ENCODE peak calls at places on chromosomes 6 and 20, in ten cellular contexts. N, V, F, Y, A, O, X, H, S and L are unnamed samples.

GRCh38 chr20:10314198-10314597 is 95.6 kb downstream of the SNAP25 start:
- DNase-seq in N (no peak), V (no peak), F (peak), Y (no peak), A (no peak), O (no peak), X (no peak), H (no peak), S (no peak), L (no peak)

GRCh38 chr6:89790403-89790802 is 29.2 kb downstream of the MDN1 start:
- DNase-seq in N (no peak), V (no peak), F (no peak), Y (no peak), A (no peak), O (no peak), X (no peak), H (no peak), S (no peak), L (no peak)

GRCh38 chr6:140318408-140318807 is 944.0 kb upstream of the CITED2 start:
- DNase-seq in N (no peak), V (no peak), F (no peak), Y (no peak), A (no peak), O (no peak), X (no peak), H (no peak), S (no peak), L (no peak)

GRCh38 chr20:11409526-11409925 is 508.2 kb upstream of the BTBD3 start:
- DNase-seq in N (no peak), V (no peak), F (no peak), Y (no peak), A (no peak), O (no peak), X (peak), H (no peak), S (no peak), L (no peak)

GRCh38 chr6:93474733-93475179 is 55.4 kb upstream of the EPHA7 start:
- DNase-seq in N (no peak), V (peak), F (no peak), Y (no peak), A (no peak), O (no peak), X (no peak), H (no peak), S (no peak), L (no peak)

GRCh38 chr6:144555078-144555477 is 269.9 kb downstream of the UTRN start:
- DNase-seq in N (no peak), V (no peak), F (no peak), Y (no peak), A (no peak), O (no peak), X (no peak), H (no peak), S (no peak), L (no peak)

GRCh38 chr6:84094050-84094435 is 60.5 kb downstream of the MRAP2 start:
- DNase-seq in N (no peak), V (no peak), F (no peak), Y (no peak), A (no peak), O (no peak), X (no peak), H (no peak), S (no peak), L (no peak)

GRCh38 chr20:36728986-36729385 is 16.9 kb downstream of the NDRG3 start:
- DNase-seq in N (no peak), V (no peak), F (peak), Y (no peak), A (no peak), O (no peak), X (no peak), H (no peak), S (no peak), L (no peak)

GRCh38 chr6:113560908-113561307 is 296.2 kb upstream of the MARCKS start:
- DNase-seq in N (no peak), V (no peak), F (peak), Y (no peak), A (no peak), O (no peak), X (no peak), H (no peak), S (no peak), L (no peak)

GRCh38 chr20:54291339-54292060 is 83.6 kb downstream of the PFDN4 start:
- DNase-seq in N (no peak), V (no peak), F (no peak), Y (no peak), A (no peak), O (no peak), X (no peak), H (no peak), S (no peak), L (no peak)

GRCh38 chr6:90730191-90730673 is 143.4 kb upstream of the MAP3K7 start:
- DNase-seq in N (no peak), V (no peak), F (no peak), Y (no peak), A (no peak), O (no peak), X (no peak), H (no peak), S (no peak), L (no peak)

GRCh38 chr6:137731960-137732616 is 135.0 kb upstream of the TNFAIP3 start:
- DNase-seq in N (no peak), V (no peak), F (peak), Y (no peak), A (no peak), O (no peak), X (peak), H (no peak), S (no peak), L (no peak)

GRCh38 chr6:167680605-167681149 is 146.0 kb upstream of the AFDN start:
- DNase-seq in N (no peak), V (no peak), F (no peak), Y (no peak), A (no peak), O (peak), X (no peak), H (no peak), S (no peak), L (no peak)

GRCh38 chr20:23143098-23143497 is 57.0 kb upstream of the CD93 start:
- DNase-seq in N (no peak), V (peak), F (peak), Y (peak), A (no peak), O (peak), X (no peak), H (peak), S (no peak), L (no peak)

GRCh38 chr20:57743450-57744095 is 33.8 kb upstream of the PMEPA1 start:
- DNase-seq in N (no peak), V (no peak), F (no peak), Y (no peak), A (no peak), O (no peak), X (peak), H (no peak), S (no peak), L (no peak)

GRCh38 chr20:62366370-62367135 is 559 bp downstream of the LAMA5 start:
- DNase-seq in N (no peak), V (no peak), F (no peak), Y (no peak), A (peak), O (peak), X (peak), H (peak), S (no peak), L (peak)

GRCh38 chr6:70180904-70181599 is 121.8 kb downstream of the COL9A1 start:
- DNase-seq in N (no peak), V (no peak), F (no peak), Y (no peak), A (no peak), O (no peak), X (no peak), H (no peak), S (no peak), L (no peak)

GRCh38 chr20:44696315-44696714 is 18.9 kb upstream of the CCN5 start:
- DNase-seq in N (no peak), V (no peak), F (no peak), Y (no peak), A (no peak), O (peak), X (no peak), H (no peak), S (no peak), L (no peak)

GRCh38 chr6:10763006-10763405 is 15.4 kb downstream of the TMEM14B start:
- DNase-seq in N (no peak), V (peak), F (peak), Y (no peak), A (no peak), O (no peak), X (no peak), H (no peak), S (peak), L (no peak)

GRCh38 chr6:144594571-144594970 is 309.4 kb downstream of the UTRN start:
- DNase-seq in N (no peak), V (no peak), F (no peak), Y (no peak), A (no peak), O (no peak), X (no peak), H (no peak), S (no peak), L (no peak)

GRCh38 chr6:46637145-46637544 is 15.5 kb downstream of the CYP39A1 start:
- DNase-seq in N (no peak), V (no peak), F (peak), Y (no peak), A (no peak), O (no peak), X (no peak), H (no peak), S (no peak), L (no peak)

GRCh38 chr20:25466846-25467245 is 59.4 kb downstream of the GINS1 start:
- DNase-seq in N (no peak), V (no peak), F (no peak), Y (no peak), A (no peak), O (peak), X (no peak), H (no peak), S (no peak), L (no peak)

GRCh38 chr6:157145656-157146285 is 177.5 kb downstream of the TMEM242 start:
- DNase-seq in N (no peak), V (no peak), F (peak), Y (no peak), A (no peak), O (no peak), X (no peak), H (no peak), S (no peak), L (no peak)

GRCh38 chr6:125717120-125717731 is 32.2 kb upstream of the HEY2 start:
- DNase-seq in N (no peak), V (no peak), F (no peak), Y (no peak), A (no peak), O (no peak), X (no peak), H (no peak), S (no peak), L (no peak)

GRCh38 chr6:129866256-129866655 is 5.1 kb upstream of the TMEM244 start:
- DNase-seq in N (no peak), V (no peak), F (no peak), Y (no peak), A (no peak), O (no peak), X (no peak), H (no peak), S (no peak), L (no peak)

GRCh38 chr20:21053002-21053762 is 53.0 kb downstream of the LINC00237 start:
- DNase-seq in N (no peak), V (no peak), F (no peak), Y (no peak), A (no peak), O (no peak), X (no peak), H (no peak), S (no peak), L (no peak)

GRCh38 chr6:150567823-150568383 is 31.8 kb upstream of the PLEKHG1 start:
- DNase-seq in N (no peak), V (no peak), F (no peak), Y (no peak), A (no peak), O (no peak), X (no peak), H (no peak), S (no peak), L (peak)

GRCh38 chr20:46964299-46965123 is 69.9 kb downstream of the EYA2 start:
- DNase-seq in N (no peak), V (no peak), F (no peak), Y (no peak), A (no peak), O (no peak), X (peak), H (no peak), S (no peak), L (no peak)

GRCh38 chr20:58784321-58785074 is 66.2 kb downstream of the GNAS-AS1 start:
- DNase-seq in N (no peak), V (no peak), F (no peak), Y (no peak), A (no peak), O (no peak), X (no peak), H (no peak), S (no peak), L (no peak)

GRCh38 chr20:38046572-38046971 is 13.0 kb downstream of the RPRD1B start:
- DNase-seq in N (no peak), V (no peak), F (no peak), Y (no peak), A (no peak), O (no peak), X (no peak), H (no peak), S (no peak), L (no peak)

GRCh38 chr6:44284867-44285266 is 14.6 kb downstream of the TMEM151B start:
- DNase-seq in N (no peak), V (no peak), F (no peak), Y (no peak), A (no peak), O (no peak), X (no peak), H (no peak), S (no peak), L (no peak)

GRCh38 chr6:107402533-107402932 is 56.8 kb downstream of the PDSS2 start:
- DNase-seq in N (no peak), V (no peak), F (no peak), Y (no peak), A (no peak), O (no peak), X (no peak), H (no peak), S (no peak), L (no peak)

GRCh38 chr6:112007805-112008204 is 46.1 kb upstream of the CCN6 start:
- DNase-seq in N (no peak), V (peak), F (peak), Y (no peak), A (no peak), O (no peak), X (no peak), H (no peak), S (no peak), L (no peak)

GRCh38 chr6:112008482-112008881 is 45.4 kb upstream of the CCN6 start:
- DNase-seq in N (no peak), V (no peak), F (peak), Y (no peak), A (no peak), O (no peak), X (no peak), H (no peak), S (no peak), L (no peak)

GRCh38 chr6:112013051-112013450 is 40.9 kb upstream of the CCN6 start:
- DNase-seq in N (no peak), V (no peak), F (peak), Y (no peak), A (no peak), O (no peak), X (no peak), H (no peak), S (no peak), L (no peak)

GRCh38 chr6:112007254-112007653 is 46.6 kb upstream of the CCN6 start:
- DNase-seq in N (no peak), V (no peak), F (no peak), Y (no peak), A (no peak), O (no peak), X (no peak), H (no peak), S (no peak), L (no peak)

DNA sequence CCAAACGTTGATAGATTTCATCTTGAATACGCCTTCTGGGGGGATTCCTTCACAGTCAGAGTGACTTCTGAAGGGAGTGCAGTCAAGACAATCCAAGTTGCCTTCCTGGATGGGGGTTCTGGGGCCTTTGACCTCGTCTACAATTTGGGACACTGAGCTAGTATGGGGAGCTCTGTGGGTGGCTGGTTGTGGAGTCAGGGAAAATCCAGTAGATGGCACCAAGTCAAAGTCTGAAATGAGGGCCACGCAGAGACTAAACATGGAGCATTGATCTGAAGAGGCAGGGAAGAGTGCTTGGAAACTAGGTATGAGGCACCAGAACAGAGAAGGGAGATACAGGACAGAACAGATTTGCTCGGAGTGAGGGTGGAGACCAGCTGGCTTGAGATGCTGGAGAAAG is 43.6 kb upstream of the CCN6 start:
- DNase-seq in N (no peak), V (no peak), F (no peak), Y (no peak), A (no peak), O (no peak), X (no peak), H (no peak), S (no peak), L (no peak)
- TF ChIP-seq CTCF in N (no peak), V (no peak), F (no peak), Y (no peak), A (no peak), O (peak), X (no peak), H (no peak), S (no peak), L (no peak)

DNA sequence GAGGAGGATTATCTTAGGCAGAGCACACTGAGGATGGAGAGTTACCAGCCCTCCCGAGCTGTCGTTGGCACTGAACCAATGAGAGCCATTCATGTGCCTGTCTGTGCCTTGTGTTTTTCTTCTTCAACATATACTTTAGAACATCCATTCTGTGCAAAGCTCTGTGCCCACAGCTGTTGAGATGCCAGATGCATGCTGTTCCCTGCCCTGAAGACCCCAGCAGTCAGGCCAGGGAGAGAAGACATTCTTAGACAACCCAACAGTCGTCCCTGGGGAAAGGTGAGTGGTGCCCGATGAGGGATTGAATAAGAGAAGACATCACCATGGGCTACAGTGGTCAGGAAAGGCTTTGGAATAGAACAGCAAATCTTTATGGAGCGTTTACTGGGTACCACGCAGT is 114.1 kb downstream of the NRN1 start:
- DNase-seq in N (no peak), V (no peak), F (no peak), Y (no peak), A (no peak), O (no peak), X (no peak), H (no peak), S (no peak), L (no peak)
- H3K4me3 ChIP-seq in N (no peak), V (no peak), F (no peak), Y (no peak), A (no peak), O (no peak), X (no peak), H (peak), S (no peak), L (peak)

DNA sequence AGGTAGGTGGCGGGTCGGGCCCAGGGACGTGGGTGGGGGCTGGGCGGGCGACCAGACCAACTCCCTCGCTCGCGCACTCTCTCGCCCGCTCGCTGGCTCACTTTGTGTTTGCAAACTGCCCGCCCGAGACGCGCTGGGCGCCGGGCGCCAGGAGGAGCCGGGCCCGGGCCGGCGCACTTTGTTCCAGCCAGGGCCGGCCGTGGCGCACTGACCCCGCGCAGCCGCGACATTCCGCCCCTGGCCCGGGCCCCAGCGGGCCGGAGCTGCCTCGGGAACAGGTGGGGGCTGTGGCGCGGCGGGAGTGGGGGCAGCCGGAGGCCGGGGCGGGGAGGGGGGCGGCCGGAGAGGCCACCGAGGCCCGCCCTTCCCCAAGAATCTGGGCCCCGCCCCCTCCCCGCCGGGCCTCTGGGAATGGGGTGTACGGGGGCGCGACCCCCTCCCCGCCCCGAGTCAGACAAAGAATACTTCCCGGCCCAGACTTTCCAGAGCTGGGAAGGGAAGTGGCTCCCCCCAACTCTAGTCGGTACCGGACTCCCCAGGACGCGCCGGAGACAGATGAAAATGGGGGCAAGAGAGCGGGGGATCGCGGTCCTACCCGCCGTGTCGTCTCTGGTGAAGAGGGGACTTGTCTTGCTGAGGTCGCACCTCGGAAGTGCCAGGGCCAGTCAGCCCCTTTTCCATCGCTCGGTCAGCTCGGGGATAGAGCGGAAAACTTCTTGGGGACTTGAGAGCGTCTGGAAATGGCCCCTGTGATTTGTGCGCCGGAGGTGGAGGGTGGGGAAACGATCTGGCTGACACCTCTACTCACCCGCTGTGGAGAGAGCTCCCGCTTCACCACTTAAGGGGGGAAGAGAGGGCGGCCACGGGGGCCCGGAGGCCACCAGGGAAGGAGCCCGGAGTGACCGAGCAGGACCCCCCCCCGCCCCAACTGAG is 951 bp downstream of the FOXP4 start:
- DNase-seq in N (peak), V (peak), F (peak), Y (no peak), A (peak), O (no peak), X (no peak), H (peak), S (peak), L (peak)
- H3K27ac ChIP-seq in N (peak), V (peak), F (peak), Y (peak), A (peak), O (peak), X (peak), H (peak), S (peak), L (peak)

GRCh38 chr6:68559716-68560115 is 75.4 kb upstream of the ADGRB3 start:
- DNase-seq in N (no peak), V (no peak), F (no peak), Y (no peak), A (no peak), O (no peak), X (no peak), H (no peak), S (no peak), L (no peak)

DNA sequence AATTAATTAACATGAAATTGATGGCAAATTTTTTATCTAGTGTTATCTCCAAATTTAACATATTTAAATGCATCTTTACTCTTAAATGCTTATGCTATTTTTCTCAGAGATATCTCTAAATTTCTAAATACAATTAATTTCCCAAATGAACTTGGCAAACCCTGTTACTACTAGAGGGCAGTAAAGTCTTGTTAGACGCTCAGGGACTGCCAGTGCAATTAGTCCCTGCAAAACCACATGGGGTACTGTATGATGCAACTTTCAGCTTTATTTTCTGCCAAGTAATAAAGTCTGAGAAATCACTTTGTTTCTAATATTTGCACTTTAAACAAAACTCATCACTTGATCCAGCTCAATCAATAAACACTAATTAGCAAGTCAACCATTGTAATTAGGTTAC is 76.0 kb upstream of the ADGRB3 start:
- DNase-seq in N (no peak), V (no peak), F (no peak), Y (no peak), A (no peak), O (no peak), X (no peak), H (no peak), S (no peak), L (no peak)
- TF ChIP-seq CTCF in N (no peak), V (no peak), F (no peak), Y (no peak), A (no peak), O (no peak), X (no peak), H (no peak), S (no peak), L (no peak)

GRCh38 chr6:34891296-34891695 is 2.2 kb downstream of the ANKS1A start:
- DNase-seq in N (no peak), V (no peak), F (no peak), Y (no peak), A (no peak), O (no peak), X (no peak), H (no peak), S (no peak), L (no peak)
- H3K4me3 ChIP-seq in N (no peak), V (peak), F (no peak), Y (no peak), A (no peak), O (no peak), X (no peak), H (peak), S (no peak), L (peak)

GRCh38 chr6:160089534-160089897 is 32.1 kb upstream of the SLC22A1 start:
- DNase-seq in N (no peak), V (no peak), F (no peak), Y (no peak), A (no peak), O (peak), X (no peak), H (no peak), S (no peak), L (no peak)
- H3K27ac ChIP-seq in N (peak), V (no peak), F (no peak), Y (no peak), A (no peak), O (no peak), X (no peak), H (no peak), S (no peak), L (no peak)